ENCODE peak calls at places on chromosomes 13 and 19, in six cellular contexts. One of them, this sample, is unnamed.

GRCh38 chr13:41917641-41918040 is 43.3 kb downstream of the VWA8 start:
- DNase-seq in HCT116: no peak
- DNase-seq in GM12878: no peak
- DNase-seq in H1: no peak
- DNase-seq in K562: no peak
- DNase-seq in SK-N-SH: no peak
- DNase-seq in this sample: no peak

GRCh38 chr19:17829855-17830566 is 8.7 kb upstream of the INSL3 start:
- DNase-seq in HCT116: peak; percentile 72
- DNase-seq in GM12878: no peak
- DNase-seq in H1: peak; percentile 89
- DNase-seq in K562: peak; percentile 87
- DNase-seq in SK-N-SH: peak; percentile 96
- DNase-seq in this sample: peak; percentile 77

GRCh38 chr13:24784319-24784718 is 20.4 kb downstream of the RNF17 start:
- DNase-seq in HCT116: no peak
- DNase-seq in GM12878: no peak
- DNase-seq in H1: no peak
- DNase-seq in K562: no peak
- DNase-seq in SK-N-SH: no peak
- DNase-seq in this sample: no peak

GRCh38 chr13:99340638-99341037 is 33.4 kb upstream of the GPR183 start:
- DNase-seq in HCT116: no peak
- DNase-seq in GM12878: no peak
- DNase-seq in H1: no peak
- DNase-seq in K562: no peak
- DNase-seq in SK-N-SH: no peak
- DNase-seq in this sample: no peak

GRCh38 chr19:45823182-45823581 is 8.1 kb upstream of the RSPH6A start:
- DNase-seq in HCT116: no peak
- DNase-seq in GM12878: no peak
- DNase-seq in H1: no peak
- DNase-seq in K562: no peak
- DNase-seq in SK-N-SH: no peak
- DNase-seq in this sample: no peak

GRCh38 chr19:50147462-50148423 is 15.3 kb downstream of the IZUMO2 start:
- DNase-seq in HCT116: peak; percentile 89
- DNase-seq in GM12878: peak; percentile 11
- DNase-seq in H1: no peak
- DNase-seq in K562: peak; percentile 90
- DNase-seq in SK-N-SH: peak; percentile 80
- DNase-seq in this sample: peak; percentile 92

GRCh38 chr13:49820591-49821215 is 28.2 kb upstream of the KPNA3 start:
- DNase-seq in HCT116: no peak
- DNase-seq in GM12878: no peak
- DNase-seq in H1: no peak
- DNase-seq in K562: no peak
- DNase-seq in SK-N-SH: no peak
- DNase-seq in this sample: no peak

GRCh38 chr13:77267362-77267761 is 59.5 kb downstream of the MYCBP2 start:
- DNase-seq in HCT116: no peak
- DNase-seq in GM12878: no peak
- DNase-seq in H1: no peak
- DNase-seq in K562: no peak
- DNase-seq in SK-N-SH: no peak
- DNase-seq in this sample: no peak

GRCh38 chr13:38849316-38849715 is 141.3 kb downstream of the STOML3 start:
- DNase-seq in HCT116: no peak
- DNase-seq in GM12878: no peak
- DNase-seq in H1: no peak
- DNase-seq in K562: no peak
- DNase-seq in SK-N-SH: no peak
- DNase-seq in this sample: no peak

GRCh38 chr19:23851966-23852365 is 62.7 kb upstream of the ZNF726 start:
- DNase-seq in HCT116: no peak
- DNase-seq in GM12878: no peak
- DNase-seq in H1: no peak
- DNase-seq in K562: no peak
- DNase-seq in SK-N-SH: no peak
- DNase-seq in this sample: no peak

GRCh38 chr13:99124695-99125334 is 75.8 kb upstream of the UBAC2 start:
- DNase-seq in HCT116: peak; percentile 3
- DNase-seq in GM12878: peak; percentile 34
- DNase-seq in H1: no peak
- DNase-seq in K562: no peak
- DNase-seq in SK-N-SH: no peak
- DNase-seq in this sample: no peak

DNA sequence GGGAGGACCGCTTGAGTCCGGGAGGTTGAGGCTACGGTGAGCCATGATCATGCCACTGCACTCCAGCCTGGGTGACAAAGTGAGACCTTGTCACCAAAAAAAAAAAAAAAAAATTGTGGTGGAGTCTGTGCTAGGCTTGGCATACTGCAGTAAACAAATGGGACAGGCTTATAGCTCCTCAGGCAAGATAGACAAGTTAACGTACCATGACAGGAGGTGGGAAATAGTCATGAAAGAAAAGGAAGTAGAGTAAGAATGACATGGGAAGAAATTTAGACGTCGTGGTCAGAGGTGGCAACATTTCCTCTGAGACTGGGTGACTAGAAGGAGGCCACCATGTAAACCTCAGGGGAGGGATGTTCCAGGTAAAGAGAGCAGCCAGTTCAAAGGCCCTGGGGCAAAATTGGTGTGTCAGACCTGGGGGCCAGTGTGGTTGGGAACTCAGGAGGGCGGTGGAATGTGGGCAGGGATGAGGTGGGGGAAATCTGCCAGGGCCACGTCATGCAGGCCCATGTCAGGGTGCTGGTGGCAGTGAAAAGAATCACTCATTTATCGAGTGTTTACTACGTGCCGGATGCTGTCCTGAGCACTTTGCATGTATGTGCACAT is 5.6 kb downstream of the SNRPA start:
- DNase-seq in HCT116: no peak
- DNase-seq in GM12878: no peak
- DNase-seq in H1: no peak
- DNase-seq in K562: no peak
- DNase-seq in SK-N-SH: no peak
- DNase-seq in this sample: no peak
- TF ChIP-seq JUND in HCT116: no peak
- TF ChIP-seq JUND in GM12878: no peak
- TF ChIP-seq JUND in H1: no peak
- TF ChIP-seq JUND in K562: no peak
- TF ChIP-seq JUND in SK-N-SH: no peak
- TF ChIP-seq JUND in this sample: no peak

GRCh38 chr19:35223856-35224505 is 4.6 kb downstream of the FAM187B start:
- DNase-seq in HCT116: no peak
- DNase-seq in GM12878: no peak
- DNase-seq in H1: no peak
- DNase-seq in K562: no peak
- DNase-seq in SK-N-SH: no peak
- DNase-seq in this sample: no peak
- TF ChIP-seq JUND in HCT116: no peak
- TF ChIP-seq JUND in GM12878: no peak
- TF ChIP-seq JUND in H1: no peak
- TF ChIP-seq JUND in K562: no peak
- TF ChIP-seq JUND in SK-N-SH: no peak
- TF ChIP-seq JUND in this sample: no peak

GRCh38 chr13:97425570-97425969 is 8.4 kb upstream of the RAP2A start:
- DNase-seq in HCT116: no peak
- DNase-seq in GM12878: no peak
- DNase-seq in H1: no peak
- DNase-seq in K562: no peak
- DNase-seq in SK-N-SH: no peak
- DNase-seq in this sample: no peak
- TF ChIP-seq JUND in HCT116: no peak
- TF ChIP-seq JUND in GM12878: no peak
- TF ChIP-seq JUND in H1: no peak
- TF ChIP-seq JUND in K562: no peak
- TF ChIP-seq JUND in SK-N-SH: no peak
- TF ChIP-seq JUND in this sample: no peak

GRCh38 chr13:21872795-21873194 is 201.9 kb downstream of the FGF9 start:
- DNase-seq in HCT116: no peak
- DNase-seq in GM12878: no peak
- DNase-seq in H1: no peak
- DNase-seq in K562: no peak
- DNase-seq in SK-N-SH: no peak
- DNase-seq in this sample: no peak

GRCh38 chr13:21871919-21872318 is 201.0 kb downstream of the FGF9 start:
- DNase-seq in HCT116: no peak
- DNase-seq in GM12878: no peak
- DNase-seq in H1: no peak
- DNase-seq in K562: no peak
- DNase-seq in SK-N-SH: no peak
- DNase-seq in this sample: no peak

GRCh38 chr13:21871302-21871862 is 200.5 kb downstream of the FGF9 start:
- DNase-seq in HCT116: no peak
- DNase-seq in GM12878: no peak
- DNase-seq in H1: no peak
- DNase-seq in K562: no peak
- DNase-seq in SK-N-SH: no peak
- DNase-seq in this sample: no peak

DNA sequence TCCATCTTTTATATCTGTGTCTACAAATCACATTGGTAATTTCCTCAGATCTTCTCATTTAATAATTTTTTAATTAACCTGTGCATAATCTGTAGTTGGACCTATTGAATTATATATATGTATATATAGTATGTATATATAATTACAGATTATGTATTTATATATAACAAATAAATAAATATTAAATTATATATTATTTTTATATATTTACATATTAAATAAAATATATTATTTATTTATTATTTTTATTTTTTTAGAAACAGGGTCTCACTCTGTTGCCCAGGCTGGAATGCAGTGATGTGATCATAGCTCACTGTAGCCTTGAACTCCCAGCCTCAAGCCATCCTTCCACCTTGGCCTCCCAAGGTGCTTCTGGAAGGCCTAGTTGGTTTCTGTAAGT is 197.9 kb downstream of the FGF9 start:
- DNase-seq in HCT116: no peak
- DNase-seq in GM12878: no peak
- DNase-seq in H1: no peak
- DNase-seq in K562: no peak
- DNase-seq in SK-N-SH: no peak
- DNase-seq in this sample: no peak
- TF ChIP-seq JUND in HCT116: no peak
- TF ChIP-seq JUND in GM12878: no peak
- TF ChIP-seq JUND in H1: no peak
- TF ChIP-seq JUND in K562: no peak
- TF ChIP-seq JUND in SK-N-SH: no peak
- TF ChIP-seq JUND in this sample: no peak

DNA sequence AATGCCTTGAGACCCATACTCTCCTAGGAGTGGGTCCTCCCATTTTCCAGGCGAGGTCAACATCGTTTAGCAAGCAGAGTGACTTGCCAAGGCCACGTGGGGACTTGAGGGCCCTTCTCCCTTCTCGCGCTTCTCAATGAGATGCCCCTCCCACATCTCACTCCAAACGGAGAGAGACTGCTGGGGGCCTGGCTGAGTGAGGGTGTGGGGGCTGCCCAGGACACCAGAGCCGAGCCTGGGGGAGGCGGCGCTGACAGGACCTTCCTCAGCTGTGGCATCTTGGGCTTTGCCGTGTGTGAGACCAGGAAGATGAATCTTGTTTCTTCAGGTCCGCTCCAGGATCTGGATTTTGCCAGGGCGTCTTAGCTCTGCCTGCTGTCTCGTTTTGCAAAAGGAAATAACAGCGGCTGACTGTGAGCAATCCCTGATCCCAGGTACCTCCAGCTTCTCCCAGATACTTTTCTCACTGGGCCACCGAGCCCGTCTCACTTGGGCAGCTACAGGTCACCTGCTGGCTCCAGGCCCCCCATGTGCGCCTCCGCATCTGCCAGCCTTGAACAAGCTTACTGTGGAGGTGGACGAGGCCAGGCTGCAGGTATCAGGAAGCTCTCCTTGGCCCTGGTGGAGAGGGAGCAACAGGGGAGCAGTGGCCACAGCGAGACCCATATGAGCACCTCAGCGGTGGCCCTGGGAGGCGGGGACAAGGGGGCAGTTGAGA is 6.0 kb downstream of the COX6B2 start:
- DNase-seq in HCT116: no peak
- DNase-seq in GM12878: no peak
- DNase-seq in H1: no peak
- DNase-seq in K562: no peak
- DNase-seq in SK-N-SH: no peak
- DNase-seq in this sample: no peak
- TF ChIP-seq JUND in HCT116: no peak
- TF ChIP-seq JUND in GM12878: no peak
- TF ChIP-seq JUND in H1: no peak
- TF ChIP-seq JUND in K562: no peak
- TF ChIP-seq JUND in SK-N-SH: no peak
- TF ChIP-seq JUND in this sample: no peak

GRCh38 chr19:34963531-34964406 is at the start of gene ZNF792:
- DNase-seq in HCT116: peak; percentile 16
- DNase-seq in GM12878: no peak
- DNase-seq in H1: peak; percentile 7
- DNase-seq in K562: peak; percentile 83
- DNase-seq in SK-N-SH: peak; percentile 91
- DNase-seq in this sample: peak; percentile 38
- TF ChIP-seq JUND in HCT116: no peak
- TF ChIP-seq JUND in GM12878: no peak
- TF ChIP-seq JUND in H1: no peak
- TF ChIP-seq JUND in K562: no peak
- TF ChIP-seq JUND in SK-N-SH: no peak
- TF ChIP-seq JUND in this sample: no peak

GRCh38 chr13:108408670-108409069 is 139.2 kb downstream of the TNFSF13B start:
- DNase-seq in HCT116: no peak
- DNase-seq in GM12878: no peak
- DNase-seq in H1: no peak
- DNase-seq in K562: no peak
- DNase-seq in SK-N-SH: no peak
- DNase-seq in this sample: no peak
- TF ChIP-seq JUND in HCT116: no peak
- TF ChIP-seq JUND in GM12878: no peak
- TF ChIP-seq JUND in H1: no peak
- TF ChIP-seq JUND in K562: no peak
- TF ChIP-seq JUND in SK-N-SH: no peak
- TF ChIP-seq JUND in this sample: no peak

DNA sequence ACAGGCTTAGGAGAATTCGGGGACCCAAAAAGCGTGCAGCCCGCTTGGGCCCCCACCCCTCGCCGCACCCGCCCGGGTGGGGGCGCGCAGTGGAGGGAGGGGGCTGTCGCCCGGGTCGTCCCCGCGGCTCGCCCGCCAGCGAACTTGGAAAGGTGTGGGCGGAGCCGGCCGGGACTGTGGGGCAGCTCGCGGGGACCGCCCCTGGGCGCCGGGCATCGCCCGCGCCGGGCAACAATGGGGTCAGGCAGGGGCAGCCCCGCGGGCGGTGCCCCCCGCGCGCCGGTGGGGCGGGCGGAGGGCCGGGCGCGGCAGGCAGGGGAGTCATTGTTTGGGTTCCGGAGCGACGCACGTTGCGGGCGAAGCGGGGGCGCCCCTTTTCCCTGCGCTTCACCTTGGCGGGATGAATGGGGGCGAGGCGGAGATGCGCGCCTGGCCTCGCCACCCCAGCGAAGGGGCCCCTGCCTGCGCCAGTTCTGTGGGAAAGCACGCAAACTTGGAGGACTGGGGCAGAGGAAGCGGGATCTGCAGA is 637 bp upstream of the KLF12 start:
- DNase-seq in HCT116: no peak
- DNase-seq in GM12878: no peak
- DNase-seq in H1: no peak
- DNase-seq in K562: peak; percentile 11
- DNase-seq in SK-N-SH: peak; percentile 84
- DNase-seq in this sample: no peak
- TF ChIP-seq JUND in HCT116: no peak
- TF ChIP-seq JUND in GM12878: no peak
- TF ChIP-seq JUND in H1: no peak
- TF ChIP-seq JUND in K562: no peak
- TF ChIP-seq JUND in SK-N-SH: no peak
- TF ChIP-seq JUND in this sample: no peak

This sample was measured in T47D.